ENCODE peak calls at places on chromosomes 7 and 10, in ten cellular contexts. S is H1, V is IMR-90, O is adrenal gland, D is ovary, E is K562, L is A549, M is upper lobe of left lung, Q is GM12891, U is stomach. I is an unnamed sample.

GRCh38 chr7:70856889-70857511 is 274.9 kb upstream of the GALNT17 start:
- DNase-seq in S (peak), V (peak), O (peak), D (peak), E (peak), L (peak), M (no peak), Q (peak), U (peak), I (peak)

GRCh38 chr7:97130417-97131139 is 13.1 kb downstream of the SDHAF3 start:
- DNase-seq in S (no peak), V (no peak), O (no peak), D (no peak), E (peak), L (no peak), M (no peak), Q (no peak), U (no peak), I (no peak)

GRCh38 chr7:143367972-143368371 is 5.5 kb upstream of the FAM131B start:
- DNase-seq in S (no peak), V (no peak), O (no peak), D (no peak), E (no peak), L (peak), M (no peak), Q (no peak), U (peak), I (peak)

GRCh38 chr7:80259-81236 is 111.8 kb upstream of the FAM20C start:
- DNase-seq in S (no peak), V (no peak), O (no peak), D (no peak), E (no peak), L (no peak), M (peak), Q (no peak), U (peak), I (no peak)

GRCh38 chr10:29668628-29669027 is 33.9 kb upstream of the SVIL start:
- DNase-seq in S (no peak), V (peak), O (no peak), D (no peak), E (no peak), L (peak), M (no peak), Q (no peak), U (no peak), I (no peak)

GRCh38 chr7:130814753-130815152 is 80.7 kb upstream of the KLF14 start:
- DNase-seq in S (no peak), V (peak), O (no peak), D (no peak), E (no peak), L (peak), M (no peak), Q (no peak), U (no peak), I (no peak)

GRCh38 chr7:1666779-1667565 is 3.1 kb upstream of the ELFN1 start:
- DNase-seq in S (no peak), V (no peak), O (peak), D (no peak), E (no peak), L (peak), M (peak), Q (no peak), U (no peak), I (no peak)

GRCh38 chr10:132211246-132211645 is 24.5 kb downstream of the DPYSL4 start:
- DNase-seq in S (no peak), V (no peak), O (no peak), D (no peak), E (no peak), L (no peak), M (peak), Q (no peak), U (no peak), I (no peak)

GRCh38 chr7:111011500-111011899 is 79.4 kb upstream of the LRRN3 start:
- DNase-seq in S (no peak), V (no peak), O (no peak), D (no peak), E (no peak), L (no peak), M (no peak), Q (no peak), U (no peak), I (no peak)

GRCh38 chr7:134554417-134554966 is 5.6 kb downstream of the AKR1B15 start:
- DNase-seq in S (no peak), V (no peak), O (no peak), D (no peak), E (no peak), L (no peak), M (no peak), Q (no peak), U (peak), I (no peak)

GRCh38 chr7:122883049-122883670 is 3.1 kb downstream of the CADPS2 start:
- DNase-seq in S (no peak), V (no peak), O (no peak), D (no peak), E (no peak), L (no peak), M (no peak), Q (no peak), U (no peak), I (no peak)

GRCh38 chr10:101066890-101067355 is 5.1 kb downstream of the KAZALD1 start:
- DNase-seq in S (no peak), V (no peak), O (no peak), D (peak), E (no peak), L (no peak), M (peak), Q (no peak), U (peak), I (no peak)

GRCh38 chr10:124003070-124003419 is 90.4 kb downstream of the CHST15 start:
- DNase-seq in S (no peak), V (no peak), O (no peak), D (no peak), E (no peak), L (no peak), M (no peak), Q (peak), U (peak), I (no peak)

GRCh38 chr10:7819126-7819470 is 793 bp downstream of the TAF3 start:
- DNase-seq in S (no peak), V (peak), O (peak), D (peak), E (peak), L (peak), M (no peak), Q (peak), U (peak), I (peak)

GRCh38 chr7:39948375-39948774 is 1.7 kb upstream of the CDK13 start:
- DNase-seq in S (no peak), V (no peak), O (no peak), D (no peak), E (no peak), L (no peak), M (no peak), Q (no peak), U (no peak), I (peak)

GRCh38 chr7:39951156-39951942 is 1.3 kb downstream of the CDK13 start:
- DNase-seq in S (no peak), V (peak), O (peak), D (peak), E (peak), L (peak), M (peak), Q (peak), U (peak), I (peak)

GRCh38 chr7:39948932-39949928 is 826 bp upstream of the CDK13 start:
- DNase-seq in S (peak), V (peak), O (peak), D (peak), E (peak), L (peak), M (peak), Q (peak), U (peak), I (peak)

GRCh38 chr7:39950473-39951155 is 558 bp downstream of the CDK13 start:
- DNase-seq in S (no peak), V (peak), O (peak), D (no peak), E (peak), L (no peak), M (peak), Q (peak), U (peak), I (peak)

GRCh38 chr7:39949980-39950472 is at the start of gene CDK13:
- DNase-seq in S (no peak), V (peak), O (peak), D (peak), E (no peak), L (peak), M (peak), Q (peak), U (peak), I (peak)
- TF ChIP-seq POLR2A in S (peak), V (peak), O (no peak), D (no peak), E (no peak), L (peak), M (no peak), Q (peak), U (no peak), I (peak)

DNA sequence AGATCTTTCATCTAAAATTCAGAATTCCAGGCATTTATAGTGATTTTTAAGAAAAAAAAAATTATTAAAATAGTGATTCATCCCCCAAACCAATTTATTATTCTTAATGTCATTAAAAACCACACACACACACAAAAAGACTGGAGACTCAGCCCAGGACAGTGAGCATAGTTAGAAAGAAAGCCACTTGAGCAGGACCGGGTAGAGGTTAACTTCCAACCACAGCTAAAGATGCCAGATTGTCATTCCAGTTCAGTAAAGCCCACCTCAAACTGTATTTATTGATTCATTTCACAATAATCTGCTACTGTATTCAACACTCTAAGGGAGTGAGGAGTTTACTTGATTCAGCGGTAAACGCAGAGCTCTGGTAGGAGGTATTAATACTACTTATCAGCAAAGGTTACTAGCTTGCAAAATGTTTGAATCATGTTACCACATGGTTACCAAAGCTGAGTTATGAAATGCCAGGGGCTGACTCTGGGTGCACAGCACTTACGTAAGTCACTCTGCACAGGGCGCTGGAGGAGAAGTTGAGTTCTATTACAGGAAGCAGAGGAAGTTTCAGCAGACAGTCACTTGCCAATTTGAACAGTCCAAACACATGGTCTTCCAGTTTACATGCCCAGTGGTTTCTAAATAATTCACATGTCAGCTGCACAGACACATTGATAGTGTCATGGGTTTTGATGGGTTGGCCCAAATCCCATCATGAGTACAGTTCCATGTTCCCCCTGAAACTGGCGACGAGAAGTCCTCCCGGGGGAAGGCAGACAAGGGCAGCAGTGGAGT is 64.6 kb downstream of the KLF6 start:
- DNase-seq in S (no peak), V (peak), O (peak), D (no peak), E (no peak), L (no peak), M (no peak), Q (no peak), U (no peak), I (peak)
- TF ChIP-seq POLR2A in S (no peak), V (no peak), O (no peak), D (no peak), E (no peak), L (no peak), M (no peak), Q (no peak), U (no peak), I (no peak)

GRCh38 chr7:101240226-101241014 is 2.8 kb upstream of the CLDN15 start:
- DNase-seq in S (no peak), V (no peak), O (no peak), D (no peak), E (peak), L (no peak), M (peak), Q (no peak), U (no peak), I (no peak)
- TF ChIP-seq POLR2A in S (no peak), V (no peak), O (no peak), D (no peak), E (no peak), L (no peak), M (no peak), Q (no peak), U (no peak), I (no peak)

GRCh38 chr10:61901829-61902447 is 439 bp downstream of the ARID5B start:
- DNase-seq in S (no peak), V (no peak), O (no peak), D (no peak), E (no peak), L (peak), M (peak), Q (no peak), U (no peak), I (peak)

GRCh38 chr10:61902448-61903183 is 1.1 kb downstream of the ARID5B start:
- DNase-seq in S (no peak), V (peak), O (peak), D (peak), E (peak), L (peak), M (no peak), Q (no peak), U (peak), I (peak)

GRCh38 chr10:61903991-61904350 is 2.5 kb downstream of the ARID5B start:
- DNase-seq in S (no peak), V (peak), O (no peak), D (no peak), E (no peak), L (no peak), M (no peak), Q (no peak), U (no peak), I (no peak)

GRCh38 chr10:61904711-61905445 is 3.4 kb downstream of the ARID5B start:
- DNase-seq in S (no peak), V (peak), O (peak), D (no peak), E (peak), L (peak), M (no peak), Q (no peak), U (no peak), I (peak)

GRCh38 chr10:61903184-61903990 is 1.9 kb downstream of the ARID5B start:
- DNase-seq in S (no peak), V (peak), O (peak), D (peak), E (peak), L (peak), M (peak), Q (no peak), U (peak), I (peak)
- TF ChIP-seq POLR2A in S (no peak), V (no peak), O (peak), D (peak), E (no peak), L (no peak), M (no peak), Q (peak), U (no peak), I (peak)

GRCh38 chr7:107975394-107976013 is 27.5 kb downstream of the LAMB1 start:
- DNase-seq in S (no peak), V (no peak), O (no peak), D (no peak), E (no peak), L (no peak), M (no peak), Q (no peak), U (no peak), I (no peak)
- TF ChIP-seq POLR2A in S (no peak), V (no peak), O (no peak), D (no peak), E (no peak), L (no peak), M (no peak), Q (no peak), U (no peak), I (no peak)

I was measured in transverse colon.